ENCODE peak calls at places on chromosomes 7 and 10, in five cellular contexts. J is SK-MEL-5, U is KBM-7, B is breast epithelium, V is GDM1. D is an unnamed sample.

GRCh38 chr10:131242007-131242406 is 69.5 kb downstream of the TCERG1L start:
- DNase-seq in V (no peak), B (no peak), J (peak; percentile 57), U (peak; percentile 21), D (no peak)

GRCh38 chr10:117268258-117268657 is 27.3 kb downstream of the SLC18A2 start:
- DNase-seq in J (no peak), U (no peak), V (no peak), B (no peak), D (no peak)

GRCh38 chr10:110206988-110207804 is at the start of gene MXI1:
- DNase-seq in U (peak; percentile 84), V (peak; percentile 53), B (no peak), J (peak; percentile 73), D (peak; percentile 30)

GRCh38 chr10:44985175-44985681 is 6.6 kb upstream of the DEPP1 start:
- DNase-seq in B (no peak), V (no peak), U (no peak), J (no peak), D (no peak)

GRCh38 chr10:43944742-43945730 is 296.4 kb upstream of the ZNF32 start:
- DNase-seq in U (no peak), B (peak; percentile 15), J (no peak), V (no peak), D (no peak)

GRCh38 chr10:21724020-21724589 is 190.1 kb downstream of the MLLT10 start:
- DNase-seq in U (no peak), J (peak; percentile 48), B (no peak), V (no peak), D (no peak)

GRCh38 chr7:25565949-25566348 is 337.7 kb upstream of the NPVF start:
- DNase-seq in J (peak; percentile 79), U (peak; percentile 89), V (peak; percentile 36), B (peak; percentile 39), D (peak; percentile 40)

GRCh38 chr10:88027570-88027969 is 164.1 kb downstream of the PTEN start:
- DNase-seq in U (peak; percentile 73), J (no peak), B (peak; percentile 21), V (peak; percentile 27), D (no peak)

GRCh38 chr10:127431525-127431924 is 117.6 kb upstream of the NPS start:
- DNase-seq in V (no peak), J (no peak), U (no peak), B (no peak), D (no peak)

GRCh38 chr7:148588168-148588890 is 2.2 kb upstream of the C7orf33 start:
- DNase-seq in J (no peak), V (no peak), B (no peak), U (no peak), D (no peak)

GRCh38 chr10:69344591-69345244 is 66.4 kb downstream of the HK1 start:
- DNase-seq in V (no peak), J (no peak), U (peak; percentile 11), B (no peak), D (no peak)

GRCh38 chr7:139635521-139636240 is 112.2 kb downstream of the CLEC2L start:
- DNase-seq in V (peak; percentile 53), J (no peak), B (no peak), U (peak; percentile 40), D (no peak)

GRCh38 chr10:85458274-85458673 is 908.3 kb downstream of the GRID1 start:
- DNase-seq in J (peak; percentile 36), U (no peak), B (no peak), V (no peak), D (no peak)

GRCh38 chr10:49448924-49449323 is 53.0 kb upstream of the DRGX start:
- DNase-seq in V (no peak), B (no peak), U (no peak), J (no peak), D (no peak)

GRCh38 chr7:139737221-139738100 is 40.3 kb downstream of the HIPK2 start:
- DNase-seq in B (no peak), J (no peak), U (no peak), V (no peak), D (no peak)

GRCh38 chr7:2738766-2739549 is 51.0 kb downstream of the AMZ1 start:
- DNase-seq in J (no peak), U (no peak), V (no peak), B (no peak), D (no peak)

GRCh38 chr10:17292375-17292774 is 64.3 kb downstream of the VIM start:
- DNase-seq in V (no peak), B (no peak), J (no peak), U (no peak), D (no peak)

GRCh38 chr10:70109064-70109729 is 23.4 kb downstream of the AIFM2 start:
- DNase-seq in J (no peak), B (no peak), U (no peak), V (no peak), D (no peak)

D was measured in NCI-H187 treated with DMSO at 0.1 percent for 48 hours.